ENCODE peak calls at places on chromosomes 5 and 9, in five cellular contexts. M is heart right ventricle, L is pancreas, P is right atrium auricular region, X is caudate nucleus. I is an unnamed sample.

GRCh38 chr5:135543151-135543818 is 7.5 kb upstream of the NEUROG1 start:
- DNase-seq in M (no peak), L (no peak), P (no peak), X (no peak), I (no peak)

GRCh38 chr5:143562935-143563334 is 159.4 kb upstream of the NR3C1 start:
- DNase-seq in M (no peak), L (peak; percentile 48), P (peak; percentile 68), X (no peak), I (peak; percentile 65)

GRCh38 chr5:78065663-78066062 is 228.8 kb downstream of the AP3B1 start:
- DNase-seq in M (no peak), L (no peak), P (no peak), X (no peak), I (no peak)

GRCh38 chr9:87479801-87480201 is 17.9 kb upstream of the DAPK1 start:
- DNase-seq in M (no peak), L (peak; percentile 29), P (no peak), X (no peak), I (no peak)

GRCh38 chr9:19769213-19769612 is 19.6 kb downstream of the SLC24A2 start:
- DNase-seq in M (no peak), L (no peak), P (no peak), X (no peak), I (no peak)

GRCh38 chr9:89983411-89983810 is 378.6 kb downstream of the GADD45G start:
- DNase-seq in M (no peak), L (no peak), P (no peak), X (no peak), I (no peak)

GRCh38 chr5:126676195-126676624 is 75.5 kb downstream of the PHAX start:
- DNase-seq in M (no peak), L (peak; percentile 44), P (no peak), X (no peak), I (no peak)

GRCh38 chr9:107492381-107492780 is 2.8 kb upstream of the KLF4 start:
- DNase-seq in M (no peak), L (no peak), P (no peak), X (no peak), I (no peak)

GRCh38 chr5:77844408-77845272 is 68.5 kb upstream of the TBCA start:
- DNase-seq in M (no peak), L (no peak), P (no peak), X (peak; percentile 32), I (peak; percentile 77)

GRCh38 chr5:115375922-115376321 is 79.5 kb upstream of the CCDC112 start:
- DNase-seq in M (peak; percentile 30), L (no peak), P (no peak), X (no peak), I (no peak)

GRCh38 chr9:133585481-133586367 is 23.5 kb downstream of the FAM163B start:
- DNase-seq in M (no peak), L (no peak), P (no peak), X (no peak), I (no peak)

DNA sequence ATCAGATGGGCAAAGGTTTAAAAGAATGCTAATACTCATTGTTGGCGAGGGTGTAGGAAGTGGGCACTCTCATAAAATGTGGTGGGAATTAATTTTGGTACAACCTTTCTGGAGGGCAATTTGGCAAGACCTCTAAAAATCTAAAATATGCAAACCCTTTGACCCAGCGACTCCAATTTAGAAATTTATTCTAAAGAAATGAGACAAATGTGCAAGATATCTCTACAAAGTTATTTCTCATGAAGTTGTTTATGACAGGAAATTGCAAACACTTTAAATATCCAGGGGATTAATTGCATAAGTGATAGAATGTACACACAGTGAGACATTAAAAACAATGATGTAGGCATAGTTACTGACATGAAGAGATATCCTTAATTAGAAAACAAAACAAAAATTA is 246.3 kb upstream of the MAP3K1 start:
- DNase-seq in M (no peak), L (no peak), P (no peak), X (no peak), I (no peak)
- H3K27ac ChIP-seq in M (no peak overlapping the region), L (no peak overlapping the region), P (no peak overlapping the region), X (no peak overlapping the region), I (no peak overlapping the region)

GRCh38 chr5:172898513-172899369 is 60.5 kb upstream of the RPL26L1 start:
- DNase-seq in M (no peak), L (no peak), P (no peak), X (no peak), I (no peak)

GRCh38 chr5:172902497-172903472 is 56.4 kb upstream of the RPL26L1 start:
- DNase-seq in M (peak; percentile 82), L (peak; percentile 81), P (peak; percentile 84), X (peak; percentile 13), I (peak; percentile 96)

GRCh38 chr5:172899436-172899835 is 59.8 kb upstream of the RPL26L1 start:
- DNase-seq in M (no peak), L (no peak), P (no peak), X (no peak), I (no peak)

GRCh38 chr5:172901788-172902496 is 57.3 kb upstream of the RPL26L1 start:
- DNase-seq in M (no peak), L (no peak), P (no peak), X (no peak), I (no peak)

GRCh38 chr5:172901012-172901780 is 58.0 kb upstream of the RPL26L1 start:
- DNase-seq in M (peak; percentile 43), L (peak; percentile 76), P (peak; percentile 92), X (no peak), I (peak; percentile 92)
- H3K27ac ChIP-seq in M (peak overlapping the region; percentile 81), L (peak overlapping the region; percentile 99), P (peak overlapping the region; percentile 85), X (no peak overlapping the region), I (peak overlapping the region; percentile 99)

GRCh38 chr9:123335986-123336329 is 20.0 kb upstream of the CRB2 start:
- DNase-seq in M (no peak), L (no peak), P (no peak), X (no peak), I (no peak)
- H3K27ac ChIP-seq in M (no peak overlapping the region), L (no peak overlapping the region), P (peak overlapping the region; percentile 31), X (no peak overlapping the region), I (no peak overlapping the region)

DNA sequence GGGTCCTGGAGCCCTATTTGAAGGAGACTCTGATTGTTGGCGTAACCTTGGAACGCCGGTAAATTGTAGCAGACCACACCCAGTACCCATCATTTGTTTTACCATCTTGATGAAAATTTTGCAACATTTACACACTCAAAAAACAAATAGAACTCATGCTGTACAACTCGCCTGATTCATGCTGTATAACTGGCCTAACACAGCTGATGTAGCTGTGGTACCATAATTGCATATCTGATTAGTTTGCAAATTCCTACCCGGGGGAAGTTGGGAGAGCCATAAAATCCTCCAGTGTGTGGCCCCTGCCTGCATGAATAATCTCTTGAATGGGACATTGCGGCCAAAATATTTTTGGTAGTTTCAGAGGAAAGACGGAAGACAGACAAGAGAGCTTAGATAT is 9.7 kb downstream of the NIPAL4 start:
- DNase-seq in M (no peak), L (no peak), P (no peak), X (no peak), I (no peak)
- H3K27ac ChIP-seq in M (no peak overlapping the region), L (no peak overlapping the region), P (no peak overlapping the region), X (peak overlapping the region; percentile 41), I (no peak overlapping the region)

GRCh38 chr9:38036359-38037084 is 32.5 kb downstream of the SHB start:
- DNase-seq in M (no peak), L (no peak), P (no peak), X (no peak), I (peak; percentile 90)
- H3K27ac ChIP-seq in M (no peak overlapping the region), L (no peak overlapping the region), P (peak overlapping the region; percentile 79), X (no peak overlapping the region), I (peak overlapping the region; percentile 49)

DNA sequence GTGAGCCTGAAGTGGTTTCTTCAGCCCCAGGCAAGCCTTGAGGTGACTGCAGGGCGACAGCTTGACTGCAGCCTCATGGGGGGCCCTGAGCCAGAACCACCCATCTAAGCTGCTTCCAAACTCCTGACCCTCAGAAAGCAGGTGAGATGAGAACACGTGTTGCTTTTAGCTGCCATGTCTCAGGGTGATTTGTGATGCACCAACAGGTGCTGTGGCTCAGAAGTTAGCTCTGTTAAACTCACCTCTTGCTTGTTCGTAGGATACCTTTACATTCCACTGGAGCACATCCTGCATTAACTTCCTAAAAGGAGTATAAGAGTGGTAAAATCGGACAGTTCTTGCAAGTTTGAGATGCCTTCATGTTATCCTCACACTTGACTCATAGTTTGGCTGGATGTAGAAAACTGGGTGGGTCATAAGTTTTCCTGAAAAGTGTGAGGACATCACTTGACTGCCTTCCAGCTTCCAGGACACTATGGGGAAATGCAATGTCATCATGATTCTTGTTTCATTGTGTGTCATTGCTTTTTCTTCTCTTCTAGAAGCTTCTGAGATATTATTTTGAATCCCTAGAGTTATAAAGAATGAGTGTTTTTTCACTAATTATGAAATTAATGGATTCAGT is 92.5 kb downstream of the HSD17B3 start:
- DNase-seq in M (no peak), L (no peak), P (peak; percentile 67), X (no peak), I (no peak)
- H3K27ac ChIP-seq in M (no peak overlapping the region), L (no peak overlapping the region), P (no peak overlapping the region), X (no peak overlapping the region), I (no peak overlapping the region)

DNA sequence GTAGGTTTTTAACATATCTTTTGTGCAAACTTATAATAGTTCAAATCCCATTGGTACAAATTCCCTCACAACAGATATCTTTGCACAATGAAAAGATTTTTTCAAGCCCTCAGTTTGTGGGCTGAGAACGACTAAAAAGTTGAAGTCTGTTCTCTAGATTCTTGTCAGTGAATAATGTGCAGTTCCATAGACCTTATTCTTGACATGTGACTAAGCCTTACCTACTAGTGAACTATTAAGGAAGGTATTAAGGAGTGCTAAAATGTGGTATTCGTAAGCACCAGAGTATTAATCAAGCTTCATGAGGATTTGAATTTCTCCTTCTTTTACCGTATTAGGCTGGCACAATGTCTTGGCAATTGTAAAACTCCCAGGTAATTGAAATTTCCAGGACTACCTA is 205.6 kb upstream of the DMRTA1 start:
- DNase-seq in M (no peak), L (no peak), P (no peak), X (no peak), I (no peak)
- H3K27ac ChIP-seq in M (no peak overlapping the region), L (no peak overlapping the region), P (no peak overlapping the region), X (no peak overlapping the region), I (no peak overlapping the region)

GRCh38 chr9:104780796-104781395 is 17.0 kb downstream of the NIPSNAP3B start:
- DNase-seq in M (no peak), L (no peak), P (no peak), X (no peak), I (no peak)

GRCh38 chr9:104776787-104777186 is 12.9 kb downstream of the NIPSNAP3B start:
- DNase-seq in M (no peak), L (no peak), P (no peak), X (no peak), I (no peak)

GRCh38 chr9:104778802-104779201 is 14.9 kb downstream of the NIPSNAP3B start:
- DNase-seq in M (no peak), L (no peak), P (no peak), X (no peak), I (no peak)

GRCh38 chr9:104779946-104780539 is 16.1 kb downstream of the NIPSNAP3B start:
- DNase-seq in M (no peak), L (no peak), P (no peak), X (no peak), I (no peak)

GRCh38 chr9:104779334-104779733 is 15.4 kb downstream of the NIPSNAP3B start:
- DNase-seq in M (no peak), L (no peak), P (no peak), X (no peak), I (no peak)
- H3K27ac ChIP-seq in M (no peak overlapping the region), L (no peak overlapping the region), P (no peak overlapping the region), X (no peak overlapping the region), I (no peak overlapping the region)

I was measured in aorta.